ENCODE peak calls at places on chromosome 5, in eight cellular contexts. P is ecto neural progenitor cell, S is NCI-H2081, O is GM06990, Q is substantia nigra, Y is B cell, N is T-helper 17 cell, W is lower leg skin. G is an unnamed sample.

GRCh38 chr5:157252741-157253465 is 13.0 kb upstream of the CYFIP2 start:
- DNase-seq in N (peak), Q (no peak), O (peak), S (no peak), P (no peak), W (no peak), Y (no peak), G (no peak)

GRCh38 chr5:75526065-75526464 is 14.4 kb downstream of the POLK start:
- DNase-seq in Y (no peak), O (no peak), P (no peak), Q (no peak), N (no peak), W (no peak), S (no peak), G (no peak)

GRCh38 chr5:93359296-93359957 is 221.6 kb downstream of the NR2F1-AS1 start:
- DNase-seq in O (no peak), Q (no peak), N (no peak), S (no peak), P (no peak), Y (no peak), W (no peak), G (peak)

GRCh38 chr5:63860379-63860778 is 101.9 kb downstream of the HTR1A start:
- DNase-seq in W (no peak), P (no peak), Y (no peak), Q (no peak), N (no peak), S (no peak), O (no peak), G (no peak)

GRCh38 chr5:136364307-136364706 is 1.0 kb downstream of the TRPC7 start:
- DNase-seq in O (no peak), P (no peak), W (no peak), S (no peak), N (no peak), Q (no peak), Y (no peak), G (no peak)

GRCh38 chr5:56259002-56259511 is 25.9 kb upstream of the ANKRD55 start:
- DNase-seq in Y (no peak), O (peak), W (no peak), Q (no peak), S (no peak), P (no peak), N (no peak), G (peak)

GRCh38 chr5:57117601-57118000 is 56.3 kb upstream of the GPBP1 start:
- DNase-seq in N (peak), O (no peak), Q (no peak), W (no peak), S (no peak), P (no peak), Y (no peak), G (no peak)

GRCh38 chr5:14450055-14450524 is 131.5 kb upstream of the OTULINL start:
- DNase-seq in O (no peak), W (peak), N (no peak), P (no peak), S (no peak), Q (no peak), Y (no peak), G (peak)

GRCh38 chr5:72438141-72438540 is 69.1 kb downstream of the ZNF366 start:
- DNase-seq in S (no peak), O (no peak), Y (no peak), N (no peak), P (no peak), Q (no peak), W (no peak), G (peak)